ENCODE peak calls at places on chromosomes 3 and 15, in six cellular contexts. X is esophagus squamous epithelium, A is HCT116, Q is adrenal gland, E is ovary, R is heart left ventricle. L is an unnamed sample.

GRCh38 chr3:144930431-144930830 is 958.8 kb downstream of the DIPK2A start:
- DNase-seq in X (no peak), A (no peak), Q (no peak), E (no peak), R (no peak), L (no peak)

GRCh38 chr3:45204136-45204535 is 22.0 kb downstream of the TMEM158 start:
- DNase-seq in X (no peak), A (no peak), Q (no peak), E (no peak), R (no peak), L (no peak)

GRCh38 chr3:119899178-119899511 is 117.2 kb downstream of the NR1I2 start:
- DNase-seq in X (no peak), A (no peak), Q (no peak), E (no peak), R (no peak), L (no peak)

GRCh38 chr3:169841171-169841570 is 28.5 kb upstream of the LRRC34 start:
- DNase-seq in X (no peak), A (no peak), Q (no peak), E (no peak), R (no peak), L (no peak)

GRCh38 chr15:27587810-27588209 is 511.3 kb downstream of the OCA2 start:
- DNase-seq in X (no peak), A (no peak), Q (no peak), E (no peak), R (no peak), L (peak)

GRCh38 chr3:167450195-167450594 is 23.6 kb downstream of the SERPINI2 start:
- DNase-seq in X (no peak), A (no peak), Q (no peak), E (no peak), R (no peak), L (no peak)

GRCh38 chr15:47294765-47295259 is 422.5 kb upstream of the SEMA6D start:
- DNase-seq in X (no peak), A (no peak), Q (no peak), E (no peak), R (no peak), L (no peak)

GRCh38 chr3:53750253-53751210 is 95.7 kb downstream of the CHDH start:
- DNase-seq in X (no peak), A (no peak), Q (no peak), E (no peak), R (peak), L (no peak)

GRCh38 chr3:170999737-171000242 is 26.7 kb downstream of the SLC2A2 start:
- DNase-seq in X (no peak), A (peak), Q (peak), E (no peak), R (no peak), L (peak)

GRCh38 chr3:169146112-169146665 is 517.3 kb downstream of the MECOM start:
- DNase-seq in X (no peak), A (no peak), Q (peak), E (peak), R (peak), L (peak)

GRCh38 chr3:43180027-43180426 is 74.1 kb upstream of the POMGNT2 start:
- DNase-seq in X (no peak), A (no peak), Q (peak), E (no peak), R (no peak), L (no peak)

GRCh38 chr15:29135266-29135665 is 134.4 kb downstream of the NSMCE3 start:
- DNase-seq in X (no peak), A (no peak), Q (no peak), E (no peak), R (no peak), L (no peak)

GRCh38 chr3:29370451-29371420 is 89.9 kb downstream of the RBMS3 start:
- DNase-seq in X (no peak), A (no peak), Q (no peak), E (no peak), R (no peak), L (no peak)

GRCh38 chr15:69121198-69121828 is 39.1 kb upstream of the GLCE start:
- DNase-seq in X (no peak), A (no peak), Q (no peak), E (no peak), R (no peak), L (no peak)

GRCh38 chr15:51737538-51738305 is at the start of gene LYSMD2:
- DNase-seq in X (no peak), A (no peak), Q (peak), E (peak), R (peak), L (peak)
- TF ChIP-seq POLR2A in X (no peak), A (peak), Q (no peak), E (no peak), R (no peak), L (peak)

GRCh38 chr3:194539498-194539897 is 52.7 kb upstream of the ATP13A3 start:
- DNase-seq in X (no peak), A (no peak), Q (no peak), E (no peak), R (no peak), L (no peak)

GRCh38 chr3:194534243-194534642 is 47.4 kb upstream of the ATP13A3 start:
- DNase-seq in X (no peak), A (no peak), Q (no peak), E (no peak), R (no peak), L (no peak)

GRCh38 chr3:194537732-194538247 is 51.0 kb upstream of the ATP13A3 start:
- DNase-seq in X (no peak), A (no peak), Q (peak), E (no peak), R (no peak), L (peak)

GRCh38 chr3:194540268-194540937 is 53.6 kb upstream of the ATP13A3 start:
- DNase-seq in X (no peak), A (no peak), Q (no peak), E (peak), R (peak), L (no peak)

DNA sequence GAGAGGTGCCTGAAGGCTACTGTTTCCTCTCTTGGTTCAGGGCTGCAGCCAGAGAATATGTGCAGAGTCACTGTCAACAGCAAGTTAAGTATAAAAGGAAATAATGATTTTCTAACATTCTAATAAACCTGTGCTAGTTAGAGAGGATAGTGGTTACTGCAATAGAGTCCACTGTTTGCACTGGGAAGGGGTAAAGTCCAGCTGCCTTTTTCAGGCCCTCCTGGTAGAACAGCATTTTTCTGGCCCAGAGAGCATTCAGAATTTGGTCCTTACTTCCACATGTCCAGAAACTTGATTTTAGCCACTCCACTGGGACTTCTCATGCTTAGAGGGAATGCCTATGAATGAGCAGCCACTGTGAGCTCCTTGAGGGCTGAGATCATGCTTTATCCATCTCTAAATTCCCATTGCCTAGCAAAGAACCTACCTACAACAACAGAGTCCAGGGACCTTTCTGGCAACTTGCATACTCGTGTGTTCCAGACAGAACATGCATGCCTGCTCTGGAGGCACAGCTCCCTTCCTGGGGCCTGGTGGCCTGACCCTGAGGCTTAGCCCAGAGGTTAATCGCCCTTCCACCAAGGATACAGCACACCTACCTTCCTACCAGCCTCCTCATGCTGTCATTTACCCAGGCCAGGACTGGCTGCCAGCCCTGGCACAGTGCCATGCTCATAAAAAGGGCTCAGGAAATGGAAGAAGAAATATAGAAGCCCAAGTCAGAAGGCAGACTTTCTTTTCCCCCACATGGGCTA is 50.3 kb upstream of the ATP13A3 start:
- DNase-seq in X (no peak), A (no peak), Q (peak), E (peak), R (peak), L (peak)
- TF ChIP-seq POLR2A in X (no peak), A (no peak), Q (no peak), E (no peak), R (no peak), L (no peak)

GRCh38 chr3:1232276-1232675 is 139.5 kb downstream of the CNTN6 start:
- DNase-seq in X (no peak), A (no peak), Q (no peak), E (no peak), R (no peak), L (no peak)

GRCh38 chr3:1235526-1236120 is 142.8 kb downstream of the CNTN6 start:
- DNase-seq in X (no peak), A (no peak), Q (no peak), E (no peak), R (no peak), L (no peak)
- TF ChIP-seq POLR2A in X (no peak), A (no peak), Q (no peak), E (no peak), R (no peak), L (no peak)

GRCh38 chr15:63093486-63094205 is 28.0 kb upstream of the LACTB start:
- DNase-seq in X (no peak), A (peak), Q (peak), E (peak), R (peak), L (peak)
- TF ChIP-seq POLR2A in X (no peak), A (no peak), Q (no peak), E (no peak), R (no peak), L (no peak)

DNA sequence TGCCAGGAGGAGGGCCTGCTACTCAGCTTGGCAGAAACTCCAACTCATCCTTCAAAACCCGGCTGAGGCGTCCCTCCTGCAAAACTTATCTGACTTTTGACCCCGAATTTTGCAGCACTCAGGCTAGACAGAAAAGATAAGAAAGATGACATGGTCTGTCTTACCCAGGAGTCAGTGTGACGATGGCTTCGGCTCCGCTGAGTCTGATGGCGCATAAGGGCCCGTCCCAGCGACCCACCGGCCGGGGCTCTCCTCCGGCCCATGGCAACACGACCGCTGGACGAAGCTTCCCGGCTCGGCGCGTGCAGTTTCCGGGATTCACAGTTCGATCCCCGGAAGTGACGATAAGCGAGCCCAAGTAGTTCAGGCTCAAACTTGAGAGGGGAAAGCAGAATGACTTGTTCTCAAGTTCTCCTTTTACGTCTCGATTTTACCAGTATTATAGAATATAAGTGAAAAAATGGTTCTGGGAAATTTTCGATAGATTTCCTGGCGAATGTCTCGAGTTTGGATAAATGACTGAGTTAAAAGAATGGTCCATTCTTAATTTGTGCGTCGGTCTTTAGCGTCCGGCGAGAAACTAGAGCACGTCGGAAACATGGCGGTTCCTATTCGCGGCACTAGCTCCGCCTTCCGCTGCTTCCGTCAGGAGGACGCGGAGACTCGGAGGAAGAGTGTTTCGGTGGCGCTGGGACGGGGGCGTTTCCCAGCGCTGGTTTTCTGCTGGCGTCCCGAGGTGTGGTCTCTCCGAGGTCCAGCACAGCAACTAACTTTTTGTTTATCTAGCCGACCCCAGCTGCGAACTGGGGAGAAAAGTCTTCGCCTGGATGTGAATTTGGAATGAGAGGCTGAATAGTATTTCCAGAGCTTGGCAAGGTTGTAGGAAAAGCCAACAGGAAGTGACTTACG is at the start of gene LSG1:
- DNase-seq in X (peak), A (peak), Q (peak), E (peak), R (peak), L (peak)
- TF ChIP-seq POLR2A in X (no peak), A (peak), Q (peak), E (peak), R (peak), L (peak)

GRCh38 chr15:92733934-92734521 is 78.5 kb upstream of the FAM174B start:
- DNase-seq in X (no peak), A (no peak), Q (peak), E (peak), R (peak), L (peak)
- TF ChIP-seq POLR2A in X (no peak), A (no peak), Q (no peak), E (no peak), R (no peak), L (peak)

GRCh38 chr3:23845361-23845760 is 39.6 kb downstream of the UBE2E1 start:
- DNase-seq in X (no peak), A (no peak), Q (no peak), E (no peak), R (no peak), L (no peak)
- TF ChIP-seq POLR2A in X (no peak), A (no peak), Q (no peak), E (no peak), R (no peak), L (no peak)

GRCh38 chr3:189630667-189631372 is 369 bp upstream of the TP63 start:
- DNase-seq in X (no peak), A (no peak), Q (no peak), E (no peak), R (no peak), L (no peak)
- TF ChIP-seq POLR2A in X (no peak), A (no peak), Q (no peak), E (no peak), R (no peak), L (no peak)

GRCh38 chr3:27484002-27484844 is at the start of gene SLC4A7:
- DNase-seq in X (peak), A (peak), Q (peak), E (peak), R (peak), L (peak)
- TF ChIP-seq POLR2A in X (no peak), A (peak), Q (peak), E (peak), R (peak), L (peak)

GRCh38 chr3:127688022-127688415 is 15.3 kb downstream of the ABTB1 start:
- DNase-seq in X (no peak), A (no peak), Q (no peak), E (no peak), R (no peak), L (peak)

GRCh38 chr3:127689266-127689860 is 16.6 kb downstream of the ABTB1 start:
- DNase-seq in X (no peak), A (no peak), Q (peak), E (no peak), R (no peak), L (peak)

GRCh38 chr3:127690106-127690505 is 17.4 kb downstream of the ABTB1 start:
- DNase-seq in X (no peak), A (no peak), Q (peak), E (no peak), R (no peak), L (no peak)

GRCh38 chr3:127687228-127687737 is 14.5 kb downstream of the ABTB1 start:
- DNase-seq in X (no peak), A (no peak), Q (no peak), E (no peak), R (no peak), L (no peak)

GRCh38 chr3:127688416-127689265 is 15.9 kb downstream of the ABTB1 start:
- DNase-seq in X (no peak), A (no peak), Q (peak), E (no peak), R (peak), L (peak)
- TF ChIP-seq POLR2A in X (no peak), A (no peak), Q (no peak), E (no peak), R (no peak), L (no peak)